ENCODE peak calls at places on chromosomes 3 and 15, in seven cellular contexts. F, W, S, I, V, Z and P are unnamed samples.

GRCh38 chr3:45761831-45762230 is 34.5 kb downstream of the SLC6A20 start:
- DNase-seq in V (no peak), W (no peak), F (no peak), S (no peak), Z (no peak), I (no peak), P (no peak)

GRCh38 chr3:37601832-37602231 is 259.8 kb upstream of the CTDSPL start:
- DNase-seq in V (no peak), Z (no peak), W (no peak), F (no peak), I (no peak), S (no peak), P (no peak)

GRCh38 chr15:66822106-66822505 is 120.1 kb downstream of the SMAD6 start:
- DNase-seq in F (no peak), W (no peak), S (no peak), V (no peak), I (no peak), Z (no peak), P (no peak)

GRCh38 chr3:42855219-42855546 is 20.5 kb downstream of the CYP8B1 start:
- DNase-seq in F (no peak), W (no peak), S (no peak), Z (no peak), I (no peak), V (no peak), P (no peak)

GRCh38 chr15:95715919-95716318 is 614.6 kb upstream of the NR2F2 start:
- DNase-seq in F (no peak), S (no peak), W (no peak), V (no peak), Z (no peak), I (no peak), P (peak)

GRCh38 chr3:31014317-31015040 is 120.0 kb upstream of the GADL1 start:
- DNase-seq in V (no peak), W (no peak), Z (no peak), F (no peak), I (no peak), S (no peak), P (no peak)

GRCh38 chr3:143726727-143727126 is 121.5 kb downstream of the SLC9A9 start:
- DNase-seq in F (no peak), W (no peak), V (no peak), I (no peak), S (no peak), Z (no peak), P (no peak)

GRCh38 chr3:170502297-170502696 is 83.6 kb downstream of the SLC7A14 start:
- DNase-seq in F (peak), V (no peak), I (no peak), S (no peak), Z (no peak), W (no peak), P (no peak)

GRCh38 chr15:34366271-34367043 is 539 bp downstream of the LPCAT4 start:
- DNase-seq in S (peak), V (peak), F (peak), W (no peak), Z (peak), I (peak), P (peak)

GRCh38 chr3:99023590-99024192 is 122.2 kb upstream of the DCBLD2 start:
- DNase-seq in S (no peak), F (peak), V (no peak), Z (peak), I (peak), W (peak), P (peak)

GRCh38 chr3:30681276-30682211 is 75.1 kb downstream of the TGFBR2 start:
- DNase-seq in W (peak), S (no peak), Z (peak), V (no peak), I (peak), F (peak), P (no peak)

GRCh38 chr15:22954798-22955543 is 25.2 kb downstream of the CYFIP1 start:
- DNase-seq in Z (no peak), S (no peak), F (no peak), I (no peak), W (no peak), V (no peak), P (no peak)